ENCODE peak calls at places on chromosome X, in four cellular contexts. Z, X, I and L are unnamed samples.

GRCh38 chrX:337331-337831 is 18.8 kb upstream of the GTPBP6 start:
- DNase-seq in Z (no peak), X (no peak), I (no peak), L (no peak)

GRCh38 chrX:35842657-35843056 is 44.5 kb downstream of the MAGEB16 start:
- DNase-seq in Z (no peak), X (no peak), I (no peak), L (no peak)

GRCh38 chrX:147927220-147927619 is 15.5 kb downstream of the FMR1 start:
- DNase-seq in Z (no peak), X (no peak), I (no peak), L (no peak)

GRCh38 chrX:69179380-69179911 is 14.2 kb upstream of the PJA1 start:
- DNase-seq in Z (no peak), X (no peak), I (no peak), L (peak)

GRCh38 chrX:11628399-11628798 is 37.3 kb downstream of the ARHGAP6 start:
- DNase-seq in Z (no peak), X (no peak), I (no peak), L (no peak)

GRCh38 chrX:11970935-11971334 is 167.3 kb upstream of the FRMPD4 start:
- DNase-seq in Z (no peak), X (no peak), I (no peak), L (no peak)

GRCh38 chrX:22041931-22042530 is 9.9 kb downstream of the PHEX start:
- DNase-seq in Z (no peak), X (no peak), I (no peak), L (no peak)

GRCh38 chrX:105823092-105823454 is 734 bp downstream of the NRK start:
- DNase-seq in Z (no peak), X (no peak), I (no peak), L (no peak)

GRCh38 chrX:102765794-102766193 is 45.3 kb downstream of the GPRASP3 start:
- DNase-seq in Z (no peak), X (no peak), I (no peak), L (no peak)

GRCh38 chrX:120120223-120120622 is 4.5 kb upstream of the RHOXF1 start:
- DNase-seq in Z (no peak), X (no peak), I (no peak), L (no peak)

GRCh38 chrX:16639966-16640365 is 10.0 kb upstream of the S100G start:
- DNase-seq in Z (no peak), X (no peak), I (no peak), L (no peak)

GRCh38 chrX:68332156-68332823 is 101.0 kb downstream of the OPHN1 start:
- DNase-seq in Z (no peak), X (no peak), I (no peak), L (no peak)

GRCh38 chrX:10629905-10630304 is 9.5 kb upstream of the MID1 start:
- DNase-seq in Z (no peak), X (no peak), I (no peak), L (no peak)

GRCh38 chrX:44003975-44004374 is 30.8 kb upstream of the NDP start:
- DNase-seq in Z (no peak), X (no peak), I (no peak), L (no peak)

GRCh38 chrX:38959736-38960534 is 158.7 kb downstream of the MID1IP1 start:
- DNase-seq in Z (no peak), X (no peak), I (no peak), L (no peak)

GRCh38 chrX:140431521-140431920 is 73.3 kb downstream of the SOX3 start:
- DNase-seq in Z (no peak), X (no peak), I (no peak), L (no peak)

GRCh38 chrX:38215141-38215540 is 5.5 kb downstream of the SRPX start:
- DNase-seq in Z (no peak), X (no peak), I (no peak), L (no peak)

GRCh38 chrX:88604433-88605221 is 142.4 kb upstream of the CPXCR1 start:
- DNase-seq in Z (peak), X (no peak), I (no peak), L (no peak)

GRCh38 chrX:107725761-107726555 is 49.6 kb downstream of the TSC22D3 start:
- DNase-seq in Z (no peak), X (no peak), I (no peak), L (no peak)

GRCh38 chrX:85859426-85859825 is 187.9 kb downstream of the CHM start:
- DNase-seq in Z (no peak), X (no peak), I (no peak), L (no peak)

GRCh38 chrX:153708415-153708814 is 15.8 kb downstream of the BCAP31 start:
- DNase-seq in Z (peak), X (no peak), I (peak), L (peak)

GRCh38 chrX:56975611-56976010 is 19.7 kb downstream of the SPIN3 start:
- DNase-seq in Z (no peak), X (no peak), I (no peak), L (no peak)

GRCh38 chrX:111483140-111483539 is 28.3 kb upstream of the SERTM2 start:
- DNase-seq in Z (no peak), X (no peak), I (no peak), L (no peak)

GRCh38 chrX:94178145-94178790 is 504.3 kb downstream of the FAM133A start:
- DNase-seq in Z (no peak), X (no peak), I (no peak), L (no peak)

GRCh38 chrX:96181571-96181970 is 503.1 kb upstream of the DIAPH2 start:
- DNase-seq in Z (no peak), X (no peak), I (no peak), L (no peak)

GRCh38 chrX:96183843-96184242 is 500.8 kb upstream of the DIAPH2 start:
- DNase-seq in Z (no peak), X (no peak), I (no peak), L (no peak)

DNA sequence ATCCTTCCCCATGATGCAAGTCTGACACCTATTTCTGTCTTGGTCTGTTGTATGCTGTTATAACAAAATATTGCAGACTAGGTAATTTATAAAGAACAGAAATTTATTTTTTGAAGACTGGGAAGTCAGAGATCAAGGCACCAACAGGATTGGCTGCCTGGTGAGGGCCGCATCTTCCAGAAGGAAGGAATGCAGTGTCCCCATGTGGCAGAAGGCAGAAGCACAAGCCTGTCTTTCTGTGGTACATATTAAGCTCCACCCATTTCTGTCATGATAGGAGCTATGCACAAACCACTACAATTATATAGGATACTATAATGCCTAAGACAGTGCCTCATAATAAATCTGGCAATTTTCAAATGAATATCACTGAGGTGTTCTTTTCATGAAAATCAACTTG is 502.3 kb upstream of the DIAPH2 start:
- DNase-seq in Z (peak), X (no peak), I (no peak), L (peak)
- TF ChIP-seq FOXK2 in Z (no peak), X (no peak), I (no peak), L (no peak)

GRCh38 chrX:18639280-18639679 is 32.6 kb downstream of the RS1 start:
- DNase-seq in Z (no peak), X (no peak), I (no peak), L (no peak)

GRCh38 chrX:18640686-18641085 is 31.2 kb downstream of the RS1 start:
- DNase-seq in Z (no peak), X (no peak), I (no peak), L (no peak)

GRCh38 chrX:18643853-18644252 is 28.1 kb downstream of the RS1 start:
- DNase-seq in Z (peak), X (no peak), I (no peak), L (no peak)

GRCh38 chrX:18638397-18638796 is 33.5 kb downstream of the RS1 start:
- DNase-seq in Z (no peak), X (no peak), I (no peak), L (no peak)

GRCh38 chrX:18643243-18643642 is 28.7 kb downstream of the RS1 start:
- DNase-seq in Z (no peak), X (no peak), I (no peak), L (no peak)
- TF ChIP-seq FOXM1 in Z (no peak), X (no peak), I (no peak), L (no peak)

DNA sequence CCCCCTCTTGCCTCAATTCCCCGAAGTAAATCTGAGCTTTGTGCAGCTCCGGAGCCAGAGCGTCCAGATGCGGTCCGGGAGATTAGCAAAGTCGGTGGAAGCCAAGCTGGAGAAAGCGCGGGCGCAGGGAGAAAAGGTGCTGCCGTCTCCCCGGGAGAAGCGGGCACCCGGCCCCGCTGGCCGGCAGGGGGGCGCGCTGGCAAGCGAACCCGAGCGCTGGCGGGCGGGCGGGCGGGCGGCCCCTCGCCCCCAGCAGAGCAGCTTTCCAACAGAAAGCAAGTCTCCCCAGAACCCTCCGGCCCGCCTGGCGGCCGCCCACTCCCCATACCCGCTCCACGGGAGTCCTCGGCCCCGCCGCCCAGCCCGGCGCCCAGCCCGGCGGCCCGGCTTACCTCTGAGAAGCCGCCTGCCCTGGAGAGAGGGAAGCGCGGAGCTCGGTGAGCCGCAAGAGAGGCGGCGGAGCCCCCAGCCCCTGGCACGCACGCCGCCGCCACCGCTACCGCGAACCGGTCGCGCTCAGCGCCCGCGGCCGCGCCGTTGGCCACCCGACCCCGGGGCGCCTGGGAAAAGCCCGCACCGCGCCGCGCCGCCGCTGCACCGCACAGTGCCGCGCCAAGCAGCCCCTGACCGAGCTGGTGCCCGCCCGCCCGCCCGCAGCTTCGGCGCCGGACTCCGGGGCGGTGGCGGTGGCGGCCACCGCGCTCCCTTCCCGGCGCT is 529 bp upstream of the CITED1 start:
- DNase-seq in Z (no peak), X (no peak), I (peak), L (peak)
- TF ChIP-seq FOXK2 in Z (no peak), X (no peak), I (no peak), L (no peak)

DNA sequence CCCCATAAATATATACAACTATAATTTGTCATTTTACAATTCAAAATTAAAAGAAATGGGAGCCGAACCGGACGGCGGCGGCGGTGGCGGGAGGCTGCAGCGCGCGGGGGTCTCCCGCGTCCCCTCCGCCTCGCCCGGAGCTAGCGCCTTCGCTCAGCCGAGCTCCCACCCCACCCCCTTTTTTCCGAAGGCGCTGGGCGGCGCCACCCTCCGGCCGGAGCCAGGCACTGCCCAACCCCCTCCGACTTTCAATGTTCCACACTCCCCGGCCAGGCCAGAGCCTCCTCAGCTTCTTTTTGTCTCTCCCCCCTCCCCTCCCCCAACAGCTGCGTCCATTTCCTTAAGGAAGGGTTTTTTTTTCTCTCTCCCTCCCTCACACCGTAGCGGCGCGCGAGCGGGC is 214.1 kb upstream of the GEMIN8 start:
- DNase-seq in Z (no peak), X (no peak), I (no peak), L (no peak)
- TF ChIP-seq FOXM1 in Z (no peak), X (no peak), I (no peak), L (no peak)

DNA sequence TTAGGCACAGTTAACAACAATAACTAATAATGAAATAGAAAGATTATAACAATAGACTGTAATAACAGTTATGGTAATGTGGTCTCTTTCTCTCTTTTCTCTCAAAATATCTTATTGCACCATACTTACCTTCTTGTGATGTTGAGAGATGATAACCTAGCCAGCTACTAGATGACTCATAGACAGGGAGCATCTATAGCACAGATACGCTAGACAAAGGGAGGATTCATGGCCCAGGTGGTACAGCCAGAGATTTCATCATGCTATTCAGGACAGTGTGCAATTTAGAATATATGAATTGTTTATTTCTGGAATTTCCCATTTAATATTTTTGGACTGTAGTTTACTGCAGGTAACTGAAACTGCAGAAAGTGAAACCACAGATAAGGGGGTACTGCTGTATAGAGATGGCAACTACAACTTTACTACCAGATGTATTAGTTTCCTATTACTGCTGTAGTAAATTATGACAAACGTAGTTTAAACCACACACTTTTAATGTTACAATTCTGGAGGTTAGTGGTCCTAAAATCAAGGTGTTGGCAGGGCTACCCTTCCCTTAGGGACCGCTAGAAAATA is 41.8 kb upstream of the MAGED1 start:
- DNase-seq in Z (peak), X (no peak), I (no peak), L (no peak)
- TF ChIP-seq FOXK2 in Z (no peak), X (no peak), I (no peak), L (no peak)

GRCh38 chrX:41265615-41266014 is 68.3 kb upstream of the DDX3X start:
- DNase-seq in Z (no peak), X (no peak), I (no peak), L (no peak)
- TF ChIP-seq FOXM1 in Z (no peak), X (no peak), I (no peak), L (no peak)

GRCh38 chrX:97628807-97629596 is 745.3 kb downstream of the RPA4 start:
- DNase-seq in Z (no peak), X (no peak), I (no peak), L (no peak)
- TF ChIP-seq FOXK2 in Z (no peak), X (no peak), I (no peak), L (no peak)

GRCh38 chrX:7603387-7603786 is 239.6 kb upstream of the VCX start:
- DNase-seq in Z (no peak), X (no peak), I (no peak), L (no peak)

DNA sequence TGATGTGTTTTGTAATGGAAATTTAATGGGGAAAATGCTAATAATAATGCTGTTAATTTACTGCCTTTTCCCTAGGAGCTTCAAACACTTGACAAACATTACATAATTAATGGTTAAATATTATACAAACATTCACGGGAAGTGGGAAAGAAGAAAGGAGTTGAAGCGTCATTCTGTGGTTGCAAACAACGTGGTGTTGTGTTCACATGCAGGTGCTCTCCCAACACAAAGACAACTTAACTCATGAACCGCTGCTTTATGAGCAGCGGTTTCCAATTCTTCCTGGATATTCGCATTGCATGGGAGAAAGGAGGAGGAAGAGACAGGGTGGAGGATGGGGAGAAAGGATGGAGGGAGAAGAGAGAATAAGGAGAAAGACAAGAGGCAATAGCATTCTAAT is 236.7 kb upstream of the VCX start:
- DNase-seq in Z (no peak), X (no peak), I (no peak), L (no peak)
- TF ChIP-seq FOXM1 in Z (no peak), X (no peak), I (no peak), L (no peak)